ENCODE peak calls at places on chromosomes 1 and 21, in four cellular contexts. D is cardiac muscle cell, G is Karpas-422, Y is lower lobe of right lung. N is an unnamed sample. For H3K4me1 and H3K9me3, the result is how much of the 10 kb centered on the place peaks cover.

GRCh38 chr1:35577071-35577998 is 4.2 kb downstream of the TFAP2E start:
- DNase-seq in Y (peak), D (no peak), G (peak), N (no peak)

GRCh38 chr1:54940027-54940426 is 40.4 kb upstream of the TMEM61 start:
- DNase-seq in D (peak), Y (no peak), G (no peak), N (no peak)

GRCh38 chr1:226737819-226738420 is 1.2 kb downstream of the ITPKB start:
- DNase-seq in Y (peak), G (peak), D (peak), N (peak)

GRCh38 chr1:37410815-37411214 is 63.6 kb upstream of the ZC3H12A start:
- DNase-seq in D (peak), G (peak), Y (no peak), N (peak)

GRCh38 chr1:54884135-54884586 is 2.8 kb downstream of the DHCR24 start:
- DNase-seq in G (no peak), Y (no peak), D (no peak), N (no peak)

GRCh38 chr1:53558916-53559315 is 99.7 kb downstream of the DMRTB1 start:
- DNase-seq in D (no peak), Y (no peak), G (no peak), N (no peak)

GRCh38 chr1:15584489-15585363 is at the start of gene AGMAT:
- DNase-seq in D (peak), G (peak), Y (peak), N (no peak)

GRCh38 chr1:205319081-205320018 is 2.2 kb downstream of the NUAK2 start:
- DNase-seq in D (peak), Y (peak), G (no peak), N (peak)

GRCh38 chr1:56516539-56517252 is 62.7 kb downstream of the PLPP3 start:
- DNase-seq in D (peak), Y (no peak), G (peak), N (no peak)

GRCh38 chr1:245829861-245830260 is 675.1 kb downstream of the KIF26B start:
- DNase-seq in G (no peak), Y (no peak), D (no peak), N (no peak)
- H3K4me1 ChIP-seq in G (under half), Y (under half), D (under half), N (under half)

DNA sequence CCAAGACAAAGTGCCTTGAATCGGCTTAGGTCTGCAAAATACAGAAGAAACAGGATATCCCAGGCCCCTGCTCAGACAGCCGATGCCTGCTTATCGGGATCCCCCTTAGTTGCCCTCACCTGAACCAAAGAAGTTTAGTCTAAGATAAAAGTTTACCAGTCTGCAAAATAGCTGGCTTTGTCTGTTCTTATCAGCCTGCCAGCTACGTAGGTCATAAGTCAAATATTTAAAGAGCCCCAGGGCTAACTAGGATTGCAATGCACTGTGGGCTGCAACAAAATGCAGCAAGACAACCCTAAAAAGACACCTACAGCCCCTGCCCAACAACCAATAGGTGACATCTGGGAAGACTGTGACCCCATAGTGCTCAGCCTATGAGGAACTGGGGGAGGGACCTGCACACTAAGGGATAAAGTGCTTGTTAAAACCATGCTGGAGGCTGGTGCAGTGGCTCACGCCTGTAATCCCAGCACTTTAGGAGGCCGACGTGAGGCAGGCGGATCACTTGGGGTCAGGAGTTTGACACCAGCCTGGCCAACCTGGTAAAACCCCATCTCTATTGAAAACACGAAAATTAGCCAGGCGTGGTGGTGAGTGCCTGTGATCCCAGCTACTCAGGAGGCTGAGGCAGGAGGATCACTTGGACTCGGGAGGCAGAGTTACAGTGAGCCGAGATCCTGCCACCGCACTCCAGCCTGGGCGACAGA is 27.4 kb downstream of the LRRC3 start:
- DNase-seq in Y (no peak), D (no peak), G (peak), N (peak)
- H3K4me3 ChIP-seq in Y (no peak), D (no peak), G (no peak), N (no peak)

GRCh38 chr1:244573768-244574167 is 79.2 kb upstream of the DESI2 start:
- DNase-seq in Y (no peak), D (no peak), G (peak), N (no peak)

GRCh38 chr1:244576259-244576892 is 76.5 kb upstream of the DESI2 start:
- DNase-seq in G (peak), D (no peak), Y (no peak), N (no peak)
- H3K9me3 ChIP-seq in G (under half), D (under half), Y (half or more), N (under half)

GRCh38 chr1:4090556-4090955 is 190.5 kb upstream of the C1orf174 start:
- DNase-seq in G (no peak), D (no peak), Y (no peak), N (no peak)
- H3K4me1 ChIP-seq in G (under half), D (under half), Y (under half), N (under half)

DNA sequence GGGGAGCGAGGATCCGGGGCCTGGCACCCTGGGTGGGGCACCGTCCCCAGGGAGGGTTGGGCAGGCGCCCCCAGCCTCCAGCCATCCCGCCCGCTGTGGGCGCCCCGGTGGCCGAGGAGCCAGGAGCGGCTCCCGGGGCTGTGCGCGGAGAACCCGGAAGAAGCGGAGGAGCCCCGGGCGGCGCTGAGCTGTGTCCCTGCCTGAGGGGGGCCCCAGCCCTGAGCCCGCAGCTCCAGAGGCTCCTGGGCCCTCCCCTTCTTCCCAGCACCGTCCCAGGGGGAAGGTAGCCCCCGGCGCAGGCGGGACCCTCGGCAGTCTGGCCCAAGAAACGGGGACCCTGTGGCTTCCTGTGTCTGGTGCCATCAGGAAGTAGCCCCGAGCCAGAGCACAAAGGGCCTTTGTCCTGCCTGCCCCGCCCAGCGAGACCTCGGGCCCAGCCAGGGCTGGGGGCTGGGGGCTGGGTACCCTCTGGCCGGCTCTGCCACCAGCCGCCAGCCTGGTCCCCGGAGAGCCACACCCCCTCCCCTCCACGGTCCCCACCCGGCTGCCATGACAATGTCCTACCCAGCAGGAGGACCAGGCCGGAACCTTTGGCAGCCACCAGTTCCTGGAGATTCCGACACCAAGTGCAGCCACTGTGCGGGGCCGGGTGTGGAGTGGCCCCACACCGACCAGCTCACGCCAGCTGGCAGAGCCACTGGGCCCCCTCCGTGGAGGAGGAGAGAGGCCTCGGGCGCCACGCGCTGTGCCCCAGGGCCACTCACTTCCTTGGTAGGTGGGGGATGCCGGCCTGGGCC is 15.6 kb upstream of the TTLL10 start:
- DNase-seq in Y (peak), D (peak), G (peak), N (no peak)
- H3K4me3 ChIP-seq in Y (peak), D (peak), G (peak), N (no peak)

GRCh38 chr1:92037400-92037799 is 7.6 kb downstream of the EPHX4 start:
- DNase-seq in G (no peak), D (peak), Y (no peak), N (no peak)

GRCh38 chr1:92040971-92041370 is 11.2 kb downstream of the EPHX4 start:
- DNase-seq in D (no peak), G (no peak), Y (no peak), N (no peak)

GRCh38 chr1:92043621-92044020 is 13.8 kb downstream of the EPHX4 start:
- DNase-seq in G (no peak), D (no peak), Y (no peak), N (no peak)

DNA sequence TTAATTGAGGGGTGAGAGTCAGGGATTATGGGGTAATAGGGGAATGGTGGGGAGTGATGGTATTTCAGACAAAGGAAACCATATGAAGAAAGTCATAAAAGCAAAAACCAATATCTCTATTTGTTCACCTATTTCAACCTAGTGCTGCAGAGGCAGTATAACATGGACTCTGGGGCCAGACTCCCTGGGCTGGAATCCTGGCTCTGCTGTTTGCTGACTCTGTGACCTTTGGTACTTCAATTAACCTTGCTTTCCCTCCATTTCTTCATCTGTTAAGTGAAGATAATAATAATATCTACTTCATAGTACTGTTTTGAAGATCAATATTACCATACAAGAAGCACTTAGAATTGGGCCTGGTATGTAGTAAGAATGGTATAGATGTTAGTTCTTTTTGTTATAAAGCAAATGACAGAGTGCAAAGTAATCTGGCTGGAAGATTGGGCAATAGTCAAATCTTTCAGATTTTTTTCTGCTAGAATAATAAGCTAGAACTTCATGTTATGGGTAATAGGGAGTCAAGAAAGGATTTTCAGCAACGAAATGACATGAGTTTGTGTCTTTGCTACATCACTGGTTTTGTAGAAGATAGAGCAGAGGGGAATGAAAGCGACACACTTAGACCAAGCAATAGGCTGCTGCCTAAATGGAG is 9.0 kb downstream of the EPHX4 start:
- DNase-seq in D (no peak), G (no peak), Y (no peak), N (no peak)
- H3K9me3 ChIP-seq in D (under half), G (under half), Y (under half), N (under half)

GRCh38 chr1:179030683-179031082 is 5.0 kb downstream of the FAM20B start:
- DNase-seq in G (no peak), Y (no peak), D (no peak), N (no peak)

GRCh38 chr1:179030130-179030529 is 4.4 kb downstream of the FAM20B start:
- DNase-seq in G (no peak), D (no peak), Y (no peak), N (no peak)

GRCh38 chr1:179031284-179031683 is 5.6 kb downstream of the FAM20B start:
- DNase-seq in G (no peak), D (no peak), Y (no peak), N (no peak)

GRCh38 chr1:179026813-179027664 is 1.3 kb downstream of the FAM20B start:
- DNase-seq in Y (no peak), D (no peak), G (no peak), N (peak)

DNA sequence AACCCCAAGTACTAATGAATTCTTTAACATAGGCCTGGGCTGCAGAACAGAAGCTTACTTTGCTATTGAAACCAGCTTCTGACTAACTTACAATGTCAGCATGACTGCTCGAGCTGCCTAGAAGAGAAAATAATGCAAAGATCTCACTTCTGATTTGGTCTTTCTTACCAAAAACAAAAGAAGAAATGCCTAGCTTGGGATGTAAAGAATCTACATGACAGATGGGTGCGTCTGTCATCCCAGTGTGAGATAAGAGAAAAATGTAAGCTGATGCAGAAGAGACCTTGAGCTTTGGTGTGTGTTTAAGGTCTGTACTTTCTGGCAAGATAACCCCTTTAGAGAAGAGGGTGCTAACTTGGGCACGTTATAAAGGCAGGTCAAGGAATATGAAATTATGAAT is 3.6 kb downstream of the FAM20B start:
- DNase-seq in Y (no peak), G (peak), D (no peak), N (no peak)
- H3K4me1 ChIP-seq in Y (half or more), G (half or more), D (under half), N (half or more)